ENCODE peak calls at places on chromosomes 11 and 22, in nine cellular contexts. One of them, this sample, is unnamed.

GRCh38 chr11:57349491-57350274 is 11.5 kb downstream of the P2RX3 start:
- DNase-seq in osteoblast: peak; percentile 94
- DNase-seq in MM.1S: peak; percentile 39
- DNase-seq in thoracic aorta: no peak
- DNase-seq in DND-41: peak; percentile 66
- DNase-seq in GM23338: peak; percentile 85
- DNase-seq in SK-N-SH: peak; percentile 88
- DNase-seq in CD4-positive, alpha-beta memory T cell: peak; percentile 34
- DNase-seq in psoas muscle: peak; percentile 84
- DNase-seq in this sample: peak; percentile 94

GRCh38 chr11:66081505-66081904 is 11.4 kb downstream of the PACS1 start:
- DNase-seq in osteoblast: no peak
- DNase-seq in MM.1S: peak; percentile 89
- DNase-seq in thoracic aorta: no peak
- DNase-seq in DND-41: peak; percentile 81
- DNase-seq in GM23338: no peak
- DNase-seq in SK-N-SH: no peak
- DNase-seq in CD4-positive, alpha-beta memory T cell: peak; percentile 81
- DNase-seq in psoas muscle: no peak
- DNase-seq in this sample: no peak

GRCh38 chr11:119807841-119808240 is 78.8 kb upstream of the NECTIN1 start:
- DNase-seq in osteoblast: peak; percentile 15
- DNase-seq in MM.1S: no peak
- DNase-seq in thoracic aorta: no peak
- DNase-seq in DND-41: no peak
- DNase-seq in GM23338: no peak
- DNase-seq in SK-N-SH: no peak
- DNase-seq in CD4-positive, alpha-beta memory T cell: no peak
- DNase-seq in psoas muscle: no peak
- DNase-seq in this sample: no peak

GRCh38 chr11:67436459-67437081 is 912 bp downstream of the PTPRCAP start:
- DNase-seq in osteoblast: peak; percentile 89
- DNase-seq in MM.1S: no peak
- DNase-seq in thoracic aorta: no peak
- DNase-seq in DND-41: peak; percentile 86
- DNase-seq in GM23338: peak; percentile 86
- DNase-seq in SK-N-SH: no peak
- DNase-seq in CD4-positive, alpha-beta memory T cell: no peak
- DNase-seq in psoas muscle: no peak
- DNase-seq in this sample: peak; percentile 94

GRCh38 chr11:121671276-121672168 is 218.8 kb upstream of the SORL1-AS1 start:
- DNase-seq in osteoblast: peak; percentile 62
- DNase-seq in MM.1S: no peak
- DNase-seq in thoracic aorta: no peak
- DNase-seq in DND-41: no peak
- DNase-seq in GM23338: no peak
- DNase-seq in SK-N-SH: peak; percentile 65
- DNase-seq in CD4-positive, alpha-beta memory T cell: no peak
- DNase-seq in psoas muscle: no peak
- DNase-seq in this sample: no peak

GRCh38 chr11:9600651-9601040 is 27.2 kb downstream of the WEE1 start:
- DNase-seq in osteoblast: peak; percentile 55
- DNase-seq in MM.1S: peak; percentile 37
- DNase-seq in thoracic aorta: no peak
- DNase-seq in DND-41: no peak
- DNase-seq in GM23338: no peak
- DNase-seq in SK-N-SH: no peak
- DNase-seq in CD4-positive, alpha-beta memory T cell: no peak
- DNase-seq in psoas muscle: no peak
- DNase-seq in this sample: no peak

GRCh38 chr11:97965849-97966646 is 1054.7 kb upstream of the CNTN5 start:
- DNase-seq in osteoblast: peak; percentile 87
- DNase-seq in MM.1S: no peak
- DNase-seq in thoracic aorta: no peak
- DNase-seq in DND-41: no peak
- DNase-seq in GM23338: no peak
- DNase-seq in SK-N-SH: no peak
- DNase-seq in CD4-positive, alpha-beta memory T cell: no peak
- DNase-seq in psoas muscle: no peak
- DNase-seq in this sample: no peak

GRCh38 chr22:42922374-42923177 is 65.5 kb upstream of the ARFGAP3 start:
- DNase-seq in osteoblast: peak; percentile 35
- DNase-seq in MM.1S: no peak
- DNase-seq in thoracic aorta: no peak
- DNase-seq in DND-41: no peak
- DNase-seq in GM23338: no peak
- DNase-seq in SK-N-SH: no peak
- DNase-seq in CD4-positive, alpha-beta memory T cell: no peak
- DNase-seq in psoas muscle: no peak
- DNase-seq in this sample: no peak

GRCh38 chr11:130209128-130209932 is 49.7 kb downstream of the ST14 start:
- DNase-seq in osteoblast: peak; percentile 73
- DNase-seq in MM.1S: no peak
- DNase-seq in thoracic aorta: no peak
- DNase-seq in DND-41: no peak
- DNase-seq in GM23338: no peak
- DNase-seq in SK-N-SH: peak; percentile 79
- DNase-seq in CD4-positive, alpha-beta memory T cell: no peak
- DNase-seq in psoas muscle: no peak
- DNase-seq in this sample: peak; percentile 49

GRCh38 chr11:58525037-58525614 is 17.2 kb upstream of the OR5B21 start:
- DNase-seq in osteoblast: no peak
- DNase-seq in MM.1S: peak; percentile 56
- DNase-seq in thoracic aorta: no peak
- DNase-seq in DND-41: peak; percentile 71
- DNase-seq in GM23338: no peak
- DNase-seq in SK-N-SH: no peak
- DNase-seq in CD4-positive, alpha-beta memory T cell: peak; percentile 62
- DNase-seq in psoas muscle: no peak
- DNase-seq in this sample: no peak
- H3K4me3 ChIP-seq in osteoblast: no peak overlapping the region
- H3K4me3 ChIP-seq in MM.1S: no peak overlapping the region
- H3K4me3 ChIP-seq in thoracic aorta: no peak overlapping the region
- H3K4me3 ChIP-seq in DND-41: no peak overlapping the region
- H3K4me3 ChIP-seq in GM23338: no peak overlapping the region
- H3K4me3 ChIP-seq in SK-N-SH: no peak overlapping the region
- H3K4me3 ChIP-seq in CD4-positive, alpha-beta memory T cell: peak overlapping the region; percentile 22
- H3K4me3 ChIP-seq in psoas muscle: no peak overlapping the region
- H3K4me3 ChIP-seq in this sample: no peak overlapping the region

DNA sequence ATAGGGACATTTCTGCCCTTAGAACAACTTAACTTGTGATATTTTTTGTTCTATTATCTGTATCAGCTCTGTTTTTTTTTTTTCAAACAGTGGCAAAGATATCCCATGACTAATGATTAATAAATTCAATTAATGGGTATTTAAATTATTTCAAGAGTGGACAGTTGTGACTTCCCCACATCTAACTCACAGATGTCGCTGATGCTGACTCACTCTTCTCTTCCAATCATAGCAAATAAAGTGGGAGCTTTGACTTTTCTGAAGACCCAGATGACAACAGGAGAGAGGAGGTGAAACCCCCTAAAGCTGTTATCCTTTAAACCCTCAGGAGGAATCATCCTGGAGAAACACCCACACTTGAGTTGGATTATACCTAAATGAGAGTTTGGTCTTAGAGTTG is 27.1 kb downstream of the GGTLC2 start:
- DNase-seq in osteoblast: no peak
- DNase-seq in MM.1S: no peak
- DNase-seq in thoracic aorta: no peak
- DNase-seq in DND-41: no peak
- DNase-seq in GM23338: no peak
- DNase-seq in SK-N-SH: no peak
- DNase-seq in CD4-positive, alpha-beta memory T cell: no peak
- DNase-seq in psoas muscle: no peak
- DNase-seq in this sample: no peak
- H3K27me3 ChIP-seq in osteoblast: peaks cover 9% of the 10 kb centered on the region
- H3K27me3 ChIP-seq in MM.1S: no peaks in the 10 kb centered on the region
- H3K27me3 ChIP-seq in thoracic aorta: no peaks in the 10 kb centered on the region
- H3K27me3 ChIP-seq in DND-41: peaks cover 2% of the 10 kb centered on the region
- H3K27me3 ChIP-seq in GM23338: peaks cover 97% of the 10 kb centered on the region
- H3K27me3 ChIP-seq in SK-N-SH: no peaks in the 10 kb centered on the region
- H3K27me3 ChIP-seq in CD4-positive, alpha-beta memory T cell: no peaks in the 10 kb centered on the region
- H3K27me3 ChIP-seq in psoas muscle: peaks cover 2% of the 10 kb centered on the region
- H3K27me3 ChIP-seq in this sample: peaks cover 19% of the 10 kb centered on the region

DNA sequence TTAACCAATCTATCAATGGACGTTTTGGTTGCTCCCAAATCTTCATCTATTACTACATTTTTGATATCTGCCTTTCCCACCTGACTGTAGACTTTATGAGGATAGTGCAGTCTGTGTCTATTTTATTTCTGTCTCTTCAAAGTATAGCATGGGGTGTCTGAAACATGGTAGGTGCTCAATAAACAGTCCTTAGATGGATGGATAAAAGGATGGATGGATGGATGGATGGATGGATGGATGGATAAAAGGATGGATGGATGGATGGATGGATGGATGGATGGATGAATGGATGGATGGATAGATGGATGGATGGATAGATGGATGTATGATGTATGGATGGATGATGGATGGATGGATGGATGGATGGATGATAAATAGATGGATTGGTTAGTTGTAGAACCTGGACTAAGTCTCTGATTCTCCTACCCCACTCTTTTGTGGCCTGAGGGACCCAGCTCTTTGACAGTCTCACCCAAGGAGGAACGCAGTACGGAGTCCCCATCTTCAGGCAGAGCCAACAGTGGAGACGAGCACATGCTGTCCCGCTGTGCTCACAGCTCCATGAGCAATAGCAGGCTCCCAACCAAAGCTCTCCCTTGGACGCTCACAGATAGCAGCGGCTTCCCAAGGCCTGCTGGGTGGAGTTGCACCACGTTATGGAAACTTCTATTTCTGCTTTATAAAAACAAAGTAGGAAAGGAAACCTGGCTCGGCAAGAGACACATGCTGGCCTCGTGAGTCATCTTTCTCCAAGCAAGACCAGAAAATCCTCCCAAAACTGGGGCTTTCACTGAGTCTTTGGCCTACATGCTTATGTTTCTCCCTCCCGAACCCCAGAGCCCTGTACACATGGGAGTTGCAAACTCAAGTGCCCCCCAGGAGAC is 448.0 kb downstream of the MIAT start:
- DNase-seq in osteoblast: peak; percentile 92
- DNase-seq in MM.1S: no peak
- DNase-seq in thoracic aorta: peak; percentile 60
- DNase-seq in DND-41: no peak
- DNase-seq in GM23338: no peak
- DNase-seq in SK-N-SH: no peak
- DNase-seq in CD4-positive, alpha-beta memory T cell: no peak
- DNase-seq in psoas muscle: peak; percentile 83
- DNase-seq in this sample: no peak
- H3K4me3 ChIP-seq in osteoblast: no peak overlapping the region
- H3K4me3 ChIP-seq in MM.1S: no peak overlapping the region
- H3K4me3 ChIP-seq in thoracic aorta: no peak overlapping the region
- H3K4me3 ChIP-seq in DND-41: no peak overlapping the region
- H3K4me3 ChIP-seq in GM23338: no peak overlapping the region
- H3K4me3 ChIP-seq in SK-N-SH: no peak overlapping the region
- H3K4me3 ChIP-seq in CD4-positive, alpha-beta memory T cell: no peak overlapping the region
- H3K4me3 ChIP-seq in psoas muscle: no peak overlapping the region
- H3K4me3 ChIP-seq in this sample: no peak overlapping the region

DNA sequence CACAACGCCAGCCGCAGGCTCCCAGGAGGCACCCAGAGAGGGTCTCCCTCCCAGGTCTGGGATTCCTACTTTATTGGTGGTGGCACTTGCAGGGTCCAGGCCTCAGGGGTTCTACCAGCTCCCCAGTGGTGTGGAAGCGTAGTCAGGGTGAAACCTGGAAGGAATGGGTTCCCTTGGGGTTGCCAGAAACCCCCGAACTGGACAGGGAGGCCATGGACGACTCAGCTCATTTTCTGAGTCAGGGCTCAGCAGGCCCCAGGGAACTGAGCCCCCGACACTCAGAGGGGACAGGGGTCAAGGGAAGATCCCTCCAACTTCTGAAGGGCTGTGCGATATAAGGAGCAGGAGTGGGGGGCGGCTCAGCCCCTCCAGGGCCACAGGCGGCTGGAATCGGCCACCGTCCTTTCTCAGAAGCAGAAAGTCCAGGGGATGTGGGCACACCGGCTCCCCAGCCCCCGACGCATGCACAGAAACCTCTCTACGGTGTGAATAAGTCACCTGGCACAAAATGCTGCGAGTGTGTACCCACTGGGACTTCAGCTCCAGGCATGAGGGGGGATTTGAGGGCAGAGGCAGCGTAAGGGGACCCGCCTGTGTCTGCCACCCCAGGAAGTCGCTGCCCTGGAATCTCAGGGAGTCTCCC is 25.1 kb downstream of the MRGPRG start:
- DNase-seq in osteoblast: no peak
- DNase-seq in MM.1S: no peak
- DNase-seq in thoracic aorta: no peak
- DNase-seq in DND-41: no peak
- DNase-seq in GM23338: no peak
- DNase-seq in SK-N-SH: no peak
- DNase-seq in CD4-positive, alpha-beta memory T cell: no peak
- DNase-seq in psoas muscle: peak; percentile 31
- DNase-seq in this sample: peak; percentile 57
- H3K27me3 ChIP-seq in osteoblast: peaks cover 7% of the 10 kb centered on the region
- H3K27me3 ChIP-seq in MM.1S: peaks cover 74% of the 10 kb centered on the region
- H3K27me3 ChIP-seq in thoracic aorta: no peaks in the 10 kb centered on the region
- H3K27me3 ChIP-seq in DND-41: no peaks in the 10 kb centered on the region
- H3K27me3 ChIP-seq in GM23338: no peaks in the 10 kb centered on the region
- H3K27me3 ChIP-seq in SK-N-SH: no peaks in the 10 kb centered on the region
- H3K27me3 ChIP-seq in CD4-positive, alpha-beta memory T cell: no peaks in the 10 kb centered on the region
- H3K27me3 ChIP-seq in psoas muscle: no peaks in the 10 kb centered on the region
- H3K27me3 ChIP-seq in this sample: no peaks in the 10 kb centered on the region

DNA sequence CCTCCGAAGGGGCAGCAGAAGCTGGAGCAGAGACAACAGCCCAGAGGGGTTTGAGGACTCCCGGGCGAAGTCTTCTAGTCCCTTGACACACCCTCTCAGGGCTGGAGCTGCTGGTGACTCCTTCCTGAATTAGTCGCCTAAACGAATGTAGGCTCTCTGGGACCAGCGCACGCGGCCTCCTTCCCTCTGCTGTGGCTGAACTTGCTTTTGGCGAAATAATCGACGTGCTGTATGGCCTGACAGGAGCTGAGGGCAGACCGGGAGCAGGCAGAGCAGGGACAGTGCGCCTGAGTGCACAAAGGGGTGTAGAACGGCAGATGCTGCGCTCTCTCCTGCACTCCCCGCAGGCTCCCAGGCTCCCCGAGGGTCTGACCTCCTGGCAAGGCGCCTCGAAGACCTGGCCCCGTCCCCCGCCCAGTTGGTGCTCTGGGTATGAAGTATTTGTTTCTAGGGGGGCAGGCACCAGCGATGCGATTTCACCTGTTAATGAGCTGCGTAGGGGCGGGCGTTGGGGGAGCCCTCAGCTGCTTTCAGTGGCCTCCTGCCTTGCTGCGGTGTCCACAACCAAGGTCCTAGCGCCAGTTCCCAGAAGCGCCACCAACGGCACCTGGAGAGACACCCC is 5.3 kb downstream of the SLC17A6 start:
- DNase-seq in osteoblast: no peak
- DNase-seq in MM.1S: no peak
- DNase-seq in thoracic aorta: no peak
- DNase-seq in DND-41: no peak
- DNase-seq in GM23338: peak; percentile 60
- DNase-seq in SK-N-SH: no peak
- DNase-seq in CD4-positive, alpha-beta memory T cell: no peak
- DNase-seq in psoas muscle: no peak
- DNase-seq in this sample: peak; percentile 52
- H3K4me3 ChIP-seq in osteoblast: no peak overlapping the region
- H3K4me3 ChIP-seq in MM.1S: no peak overlapping the region
- H3K4me3 ChIP-seq in thoracic aorta: no peak overlapping the region
- H3K4me3 ChIP-seq in DND-41: no peak overlapping the region
- H3K4me3 ChIP-seq in GM23338: peak overlapping the region; percentile 65
- H3K4me3 ChIP-seq in SK-N-SH: no peak overlapping the region
- H3K4me3 ChIP-seq in CD4-positive, alpha-beta memory T cell: no peak overlapping the region
- H3K4me3 ChIP-seq in psoas muscle: peak overlapping the region; percentile 9
- H3K4me3 ChIP-seq in this sample: peak overlapping the region; percentile 53

This sample was measured in H7.